ENCODE peak calls at places on chromosomes 7 and 10, in eight cellular contexts. One of them, this sample, is unnamed.

GRCh38 chr7:118502235-118502634 is 277.7 kb downstream of the ANKRD7 start:
- DNase-seq in cardiac muscle cell: no peak
- DNase-seq in tibial nerve: no peak
- DNase-seq in IMR-90: no peak
- DNase-seq in right lobe of liver: no peak
- DNase-seq in left lung: no peak
- DNase-seq in CD4-positive, alpha-beta T cell: no peak
- DNase-seq in esophagus squamous epithelium: no peak
- DNase-seq in this sample: no peak

GRCh38 chr7:121395494-121395960 is 581 bp downstream of the FAM3C start:
- DNase-seq in cardiac muscle cell: peak; percentile 35
- DNase-seq in tibial nerve: no peak
- DNase-seq in IMR-90: peak; percentile 13
- DNase-seq in right lobe of liver: peak; percentile 59
- DNase-seq in left lung: no peak
- DNase-seq in CD4-positive, alpha-beta T cell: peak; percentile 21
- DNase-seq in esophagus squamous epithelium: no peak
- DNase-seq in this sample: peak; percentile 40

GRCh38 chr7:19024261-19024660 is 93.2 kb downstream of the TWIST1 start:
- DNase-seq in cardiac muscle cell: peak; percentile 89
- DNase-seq in tibial nerve: no peak
- DNase-seq in IMR-90: peak; percentile 85
- DNase-seq in right lobe of liver: no peak
- DNase-seq in left lung: no peak
- DNase-seq in CD4-positive, alpha-beta T cell: no peak
- DNase-seq in esophagus squamous epithelium: no peak
- DNase-seq in this sample: no peak

GRCh38 chr7:118182618-118183253 is 1.2 kb upstream of the LSM8 start:
- DNase-seq in cardiac muscle cell: no peak
- DNase-seq in tibial nerve: no peak
- DNase-seq in IMR-90: no peak
- DNase-seq in right lobe of liver: no peak
- DNase-seq in left lung: no peak
- DNase-seq in CD4-positive, alpha-beta T cell: no peak
- DNase-seq in esophagus squamous epithelium: no peak
- DNase-seq in this sample: no peak

GRCh38 chr10:79063071-79063491 is 5.7 kb upstream of the ZMIZ1 start:
- DNase-seq in cardiac muscle cell: no peak
- DNase-seq in tibial nerve: no peak
- DNase-seq in IMR-90: no peak
- DNase-seq in right lobe of liver: peak; percentile 14
- DNase-seq in left lung: peak; percentile 32
- DNase-seq in CD4-positive, alpha-beta T cell: no peak
- DNase-seq in esophagus squamous epithelium: no peak
- DNase-seq in this sample: no peak

GRCh38 chr10:30384791-30385201 is 35.7 kb upstream of the MTPAP start:
- DNase-seq in cardiac muscle cell: peak; percentile 52
- DNase-seq in tibial nerve: no peak
- DNase-seq in IMR-90: peak; percentile 34
- DNase-seq in right lobe of liver: no peak
- DNase-seq in left lung: no peak
- DNase-seq in CD4-positive, alpha-beta T cell: no peak
- DNase-seq in esophagus squamous epithelium: no peak
- DNase-seq in this sample: no peak

GRCh38 chr7:63065684-63066083 is 933.0 kb upstream of the ZNF722 start:
- DNase-seq in cardiac muscle cell: no peak
- DNase-seq in tibial nerve: no peak
- DNase-seq in IMR-90: no peak
- DNase-seq in right lobe of liver: no peak
- DNase-seq in left lung: no peak
- DNase-seq in CD4-positive, alpha-beta T cell: no peak
- DNase-seq in esophagus squamous epithelium: no peak
- DNase-seq in this sample: no peak

GRCh38 chr7:117997862-117998825 is 124.9 kb upstream of the CTTNBP2 start:
- DNase-seq in cardiac muscle cell: no peak
- DNase-seq in tibial nerve: no peak
- DNase-seq in IMR-90: no peak
- DNase-seq in right lobe of liver: no peak
- DNase-seq in left lung: no peak
- DNase-seq in CD4-positive, alpha-beta T cell: no peak
- DNase-seq in esophagus squamous epithelium: no peak
- DNase-seq in this sample: no peak

GRCh38 chr7:137081694-137082093 is 213.2 kb downstream of the CHRM2 start:
- DNase-seq in cardiac muscle cell: peak; percentile 97
- DNase-seq in tibial nerve: no peak
- DNase-seq in IMR-90: peak; percentile 98
- DNase-seq in right lobe of liver: peak; percentile 27
- DNase-seq in left lung: no peak
- DNase-seq in CD4-positive, alpha-beta T cell: no peak
- DNase-seq in esophagus squamous epithelium: no peak
- DNase-seq in this sample: no peak

GRCh38 chr10:130820880-130821482 is 490.5 kb downstream of the TCERG1L start:
- DNase-seq in cardiac muscle cell: no peak
- DNase-seq in tibial nerve: no peak
- DNase-seq in IMR-90: no peak
- DNase-seq in right lobe of liver: no peak
- DNase-seq in left lung: no peak
- DNase-seq in CD4-positive, alpha-beta T cell: no peak
- DNase-seq in esophagus squamous epithelium: no peak
- DNase-seq in this sample: no peak

GRCh38 chr10:130824230-130825014 is 487.1 kb downstream of the TCERG1L start:
- DNase-seq in cardiac muscle cell: no peak
- DNase-seq in tibial nerve: no peak
- DNase-seq in IMR-90: no peak
- DNase-seq in right lobe of liver: no peak
- DNase-seq in left lung: no peak
- DNase-seq in CD4-positive, alpha-beta T cell: no peak
- DNase-seq in esophagus squamous epithelium: no peak
- DNase-seq in this sample: no peak
- H3K9me3 ChIP-seq in cardiac muscle cell: no peaks in the 10 kb centered on the region
- H3K9me3 ChIP-seq in tibial nerve: no peaks in the 10 kb centered on the region
- H3K9me3 ChIP-seq in IMR-90: peaks cover 19% of the 10 kb centered on the region
- H3K9me3 ChIP-seq in right lobe of liver: no peaks in the 10 kb centered on the region
- H3K9me3 ChIP-seq in left lung: peaks cover 38% of the 10 kb centered on the region
- H3K9me3 ChIP-seq in CD4-positive, alpha-beta T cell: peaks cover 16% of the 10 kb centered on the region
- H3K9me3 ChIP-seq in esophagus squamous epithelium: no peaks in the 10 kb centered on the region
- H3K9me3 ChIP-seq in this sample: no peaks in the 10 kb centered on the region

GRCh38 chr7:158247758-158248487 is 339.7 kb downstream of the PTPRN2 start:
- DNase-seq in cardiac muscle cell: no peak
- DNase-seq in tibial nerve: no peak
- DNase-seq in IMR-90: no peak
- DNase-seq in right lobe of liver: no peak
- DNase-seq in left lung: peak; percentile 14
- DNase-seq in CD4-positive, alpha-beta T cell: no peak
- DNase-seq in esophagus squamous epithelium: no peak
- DNase-seq in this sample: no peak
- H3K9me3 ChIP-seq in cardiac muscle cell: no peaks in the 10 kb centered on the region
- H3K9me3 ChIP-seq in tibial nerve: no peaks in the 10 kb centered on the region
- H3K9me3 ChIP-seq in IMR-90: peaks cover 67% of the 10 kb centered on the region
- H3K9me3 ChIP-seq in right lobe of liver: no peaks in the 10 kb centered on the region
- H3K9me3 ChIP-seq in left lung: peaks cover 14% of the 10 kb centered on the region
- H3K9me3 ChIP-seq in CD4-positive, alpha-beta T cell: no peaks in the 10 kb centered on the region
- H3K9me3 ChIP-seq in esophagus squamous epithelium: no peaks in the 10 kb centered on the region
- H3K9me3 ChIP-seq in this sample: no peaks in the 10 kb centered on the region

GRCh38 chr10:90133606-90134005 is 432.2 kb downstream of the KIF20B start:
- DNase-seq in cardiac muscle cell: no peak
- DNase-seq in tibial nerve: no peak
- DNase-seq in IMR-90: no peak
- DNase-seq in right lobe of liver: no peak
- DNase-seq in left lung: no peak
- DNase-seq in CD4-positive, alpha-beta T cell: no peak
- DNase-seq in esophagus squamous epithelium: no peak
- DNase-seq in this sample: no peak

GRCh38 chr10:90136731-90137316 is 435.4 kb downstream of the KIF20B start:
- DNase-seq in cardiac muscle cell: peak; percentile 46
- DNase-seq in tibial nerve: no peak
- DNase-seq in IMR-90: peak; percentile 2
- DNase-seq in right lobe of liver: no peak
- DNase-seq in left lung: peak; percentile 16
- DNase-seq in CD4-positive, alpha-beta T cell: no peak
- DNase-seq in esophagus squamous epithelium: no peak
- DNase-seq in this sample: no peak

GRCh38 chr10:90138844-90139243 is 437.5 kb downstream of the KIF20B start:
- DNase-seq in cardiac muscle cell: peak; percentile 17
- DNase-seq in tibial nerve: no peak
- DNase-seq in IMR-90: no peak
- DNase-seq in right lobe of liver: no peak
- DNase-seq in left lung: no peak
- DNase-seq in CD4-positive, alpha-beta T cell: no peak
- DNase-seq in esophagus squamous epithelium: no peak
- DNase-seq in this sample: no peak
- H3K9me3 ChIP-seq in cardiac muscle cell: no peaks in the 10 kb centered on the region
- H3K9me3 ChIP-seq in tibial nerve: no peaks in the 10 kb centered on the region
- H3K9me3 ChIP-seq in IMR-90: peaks cover 20% of the 10 kb centered on the region
- H3K9me3 ChIP-seq in right lobe of liver: no peaks in the 10 kb centered on the region
- H3K9me3 ChIP-seq in left lung: peaks cover 65% of the 10 kb centered on the region
- H3K9me3 ChIP-seq in CD4-positive, alpha-beta T cell: peaks cover 40% of the 10 kb centered on the region
- H3K9me3 ChIP-seq in esophagus squamous epithelium: no peaks in the 10 kb centered on the region
- H3K9me3 ChIP-seq in this sample: peaks cover 4% of the 10 kb centered on the region

DNA sequence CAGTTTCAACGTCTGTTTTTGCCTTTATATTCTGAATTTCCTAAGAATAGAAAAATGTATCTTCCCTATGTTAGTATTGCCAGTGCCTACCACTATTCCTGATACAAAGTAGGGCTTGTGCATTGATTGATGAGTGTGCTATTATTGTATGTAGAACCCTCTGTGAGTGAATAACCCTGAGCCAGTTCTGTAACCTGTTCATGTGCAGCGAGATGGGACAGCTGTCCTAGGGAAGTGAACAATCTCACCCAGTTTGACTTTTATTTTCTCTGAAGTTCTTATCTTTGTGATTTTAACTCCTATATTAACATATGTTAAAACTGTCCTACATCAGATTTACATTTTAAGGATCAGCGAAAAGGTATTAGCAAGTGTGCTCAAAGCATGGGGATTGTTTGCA is 178.4 kb upstream of the ADO start:
- DNase-seq in cardiac muscle cell: no peak
- DNase-seq in tibial nerve: no peak
- DNase-seq in IMR-90: no peak
- DNase-seq in right lobe of liver: no peak
- DNase-seq in left lung: no peak
- DNase-seq in CD4-positive, alpha-beta T cell: no peak
- DNase-seq in esophagus squamous epithelium: no peak
- DNase-seq in this sample: no peak
- H3K9me3 ChIP-seq in cardiac muscle cell: no peaks in the 10 kb centered on the region
- H3K9me3 ChIP-seq in tibial nerve: no peaks in the 10 kb centered on the region
- H3K9me3 ChIP-seq in IMR-90: no peaks in the 10 kb centered on the region
- H3K9me3 ChIP-seq in right lobe of liver: no peaks in the 10 kb centered on the region
- H3K9me3 ChIP-seq in left lung: no peaks in the 10 kb centered on the region
- H3K9me3 ChIP-seq in CD4-positive, alpha-beta T cell: no peaks in the 10 kb centered on the region
- H3K9me3 ChIP-seq in esophagus squamous epithelium: no peaks in the 10 kb centered on the region
- H3K9me3 ChIP-seq in this sample: no peaks in the 10 kb centered on the region

GRCh38 chr7:67671006-67671405 is 674.4 kb downstream of the TYW1 start:
- DNase-seq in cardiac muscle cell: no peak
- DNase-seq in tibial nerve: no peak
- DNase-seq in IMR-90: no peak
- DNase-seq in right lobe of liver: no peak
- DNase-seq in left lung: no peak
- DNase-seq in CD4-positive, alpha-beta T cell: no peak
- DNase-seq in esophagus squamous epithelium: no peak
- DNase-seq in this sample: no peak

GRCh38 chr7:67673861-67674260 is 677.2 kb downstream of the TYW1 start:
- DNase-seq in cardiac muscle cell: no peak
- DNase-seq in tibial nerve: no peak
- DNase-seq in IMR-90: no peak
- DNase-seq in right lobe of liver: no peak
- DNase-seq in left lung: no peak
- DNase-seq in CD4-positive, alpha-beta T cell: no peak
- DNase-seq in esophagus squamous epithelium: no peak
- DNase-seq in this sample: no peak
- H3K9me3 ChIP-seq in cardiac muscle cell: no peaks in the 10 kb centered on the region
- H3K9me3 ChIP-seq in tibial nerve: no peaks in the 10 kb centered on the region
- H3K9me3 ChIP-seq in IMR-90: peaks cover 27% of the 10 kb centered on the region
- H3K9me3 ChIP-seq in right lobe of liver: no peaks in the 10 kb centered on the region
- H3K9me3 ChIP-seq in left lung: peaks cover 69% of the 10 kb centered on the region
- H3K9me3 ChIP-seq in CD4-positive, alpha-beta T cell: no peaks in the 10 kb centered on the region
- H3K9me3 ChIP-seq in esophagus squamous epithelium: no peaks in the 10 kb centered on the region
- H3K9me3 ChIP-seq in this sample: no peaks in the 10 kb centered on the region

DNA sequence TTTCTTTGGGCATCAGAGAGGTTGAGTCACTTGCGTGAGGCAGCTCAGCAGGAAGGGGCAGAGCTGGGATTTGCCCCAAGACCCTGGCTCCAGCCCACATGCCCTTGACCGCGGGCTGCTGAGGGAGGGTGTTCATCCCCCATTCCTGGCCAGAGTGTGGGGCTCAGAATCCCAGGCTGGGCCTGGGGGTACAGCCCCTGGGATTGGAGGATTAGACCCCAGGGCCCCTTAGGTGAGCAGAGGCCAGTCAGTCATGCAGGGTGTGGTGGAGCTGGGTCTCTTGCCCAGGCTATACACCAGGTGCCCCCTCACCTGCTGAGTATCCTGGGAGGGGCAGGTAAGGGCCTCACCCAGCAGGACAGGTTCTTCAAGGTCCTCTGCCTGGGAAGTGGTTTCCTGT is 68.4 kb upstream of the ZNF716 start:
- DNase-seq in cardiac muscle cell: no peak
- DNase-seq in tibial nerve: no peak
- DNase-seq in IMR-90: no peak
- DNase-seq in right lobe of liver: no peak
- DNase-seq in left lung: no peak
- DNase-seq in CD4-positive, alpha-beta T cell: no peak
- DNase-seq in esophagus squamous epithelium: no peak
- DNase-seq in this sample: no peak
- H3K9me3 ChIP-seq in cardiac muscle cell: no peaks in the 10 kb centered on the region
- H3K9me3 ChIP-seq in tibial nerve: no peaks in the 10 kb centered on the region
- H3K9me3 ChIP-seq in IMR-90: peaks cover 40% of the 10 kb centered on the region
- H3K9me3 ChIP-seq in right lobe of liver: no peaks in the 10 kb centered on the region
- H3K9me3 ChIP-seq in left lung: peaks cover 81% of the 10 kb centered on the region
- H3K9me3 ChIP-seq in CD4-positive, alpha-beta T cell: peaks cover 16% of the 10 kb centered on the region
- H3K9me3 ChIP-seq in esophagus squamous epithelium: no peaks in the 10 kb centered on the region
- H3K9me3 ChIP-seq in this sample: no peaks in the 10 kb centered on the region

GRCh38 chr10:132212816-132213215 is 26.1 kb downstream of the DPYSL4 start:
- DNase-seq in cardiac muscle cell: no peak
- DNase-seq in tibial nerve: no peak
- DNase-seq in IMR-90: no peak
- DNase-seq in right lobe of liver: no peak
- DNase-seq in left lung: peak; percentile 57
- DNase-seq in CD4-positive, alpha-beta T cell: no peak
- DNase-seq in esophagus squamous epithelium: no peak
- DNase-seq in this sample: no peak

GRCh38 chr10:132210766-132211165 is 24.0 kb downstream of the DPYSL4 start:
- DNase-seq in cardiac muscle cell: no peak
- DNase-seq in tibial nerve: no peak
- DNase-seq in IMR-90: no peak
- DNase-seq in right lobe of liver: no peak
- DNase-seq in left lung: peak; percentile 70
- DNase-seq in CD4-positive, alpha-beta T cell: no peak
- DNase-seq in esophagus squamous epithelium: no peak
- DNase-seq in this sample: no peak

GRCh38 chr10:132209978-132210530 is 23.3 kb downstream of the DPYSL4 start:
- DNase-seq in cardiac muscle cell: no peak
- DNase-seq in tibial nerve: no peak
- DNase-seq in IMR-90: no peak
- DNase-seq in right lobe of liver: no peak
- DNase-seq in left lung: peak; percentile 57
- DNase-seq in CD4-positive, alpha-beta T cell: no peak
- DNase-seq in esophagus squamous epithelium: no peak
- DNase-seq in this sample: no peak

GRCh38 chr10:132211246-132211645 is 24.5 kb downstream of the DPYSL4 start:
- DNase-seq in cardiac muscle cell: no peak
- DNase-seq in tibial nerve: no peak
- DNase-seq in IMR-90: no peak
- DNase-seq in right lobe of liver: no peak
- DNase-seq in left lung: peak; percentile 68
- DNase-seq in CD4-positive, alpha-beta T cell: no peak
- DNase-seq in esophagus squamous epithelium: no peak
- DNase-seq in this sample: no peak

GRCh38 chr10:132213917-132214316 is 27.2 kb downstream of the DPYSL4 start:
- DNase-seq in cardiac muscle cell: no peak
- DNase-seq in tibial nerve: no peak
- DNase-seq in IMR-90: no peak
- DNase-seq in right lobe of liver: no peak
- DNase-seq in left lung: no peak
- DNase-seq in CD4-positive, alpha-beta T cell: no peak
- DNase-seq in esophagus squamous epithelium: no peak
- DNase-seq in this sample: no peak
- H3K9me3 ChIP-seq in cardiac muscle cell: no peaks in the 10 kb centered on the region
- H3K9me3 ChIP-seq in tibial nerve: no peaks in the 10 kb centered on the region
- H3K9me3 ChIP-seq in IMR-90: peaks cover 7% of the 10 kb centered on the region
- H3K9me3 ChIP-seq in right lobe of liver: no peaks in the 10 kb centered on the region
- H3K9me3 ChIP-seq in left lung: peaks cover 40% of the 10 kb centered on the region
- H3K9me3 ChIP-seq in CD4-positive, alpha-beta T cell: peaks cover 5% of the 10 kb centered on the region
- H3K9me3 ChIP-seq in esophagus squamous epithelium: no peaks in the 10 kb centered on the region
- H3K9me3 ChIP-seq in this sample: no peaks in the 10 kb centered on the region